ENCODE peak calls at places on chromosomes 3 and 15, in six cellular contexts. G is HT1080; V is neuronal stem cell; N is endothelial cell; H is AG04450; O is CD4-positive, alpha-beta memory T cell. Q is an unnamed sample.

GRCh38 chr3:115401891-115402501 is 221.3 kb upstream of the GAP43 start:
- DNase-seq in G (peak), V (no peak), N (no peak), H (peak), O (no peak), Q (no peak)

GRCh38 chr3:157300091-157300490 is 136.6 kb upstream of the PTX3 start:
- DNase-seq in G (no peak), V (no peak), N (no peak), H (no peak), O (no peak), Q (no peak)

GRCh38 chr15:80234883-80235282 is 17.1 kb downstream of the CTXND1 start:
- DNase-seq in G (peak), V (no peak), N (peak), H (no peak), O (peak), Q (peak)

GRCh38 chr3:52843881-52844280 is 9.1 kb upstream of the MUSTN1 start:
- DNase-seq in G (no peak), V (no peak), N (no peak), H (no peak), O (no peak), Q (no peak)

GRCh38 chr15:76696840-76697239 is 208.3 kb downstream of the SCAPER start:
- DNase-seq in G (no peak), V (no peak), N (no peak), H (no peak), O (no peak), Q (no peak)

GRCh38 chr3:81216192-81216591 is 545.3 kb downstream of the GBE1 start:
- DNase-seq in G (peak), V (no peak), N (no peak), H (no peak), O (no peak), Q (no peak)

GRCh38 chr3:41997702-41998551 is 36.0 kb upstream of the ULK4 start:
- DNase-seq in G (no peak), V (no peak), N (peak), H (no peak), O (no peak), Q (peak)

GRCh38 chr3:65604863-65605526 is 433.7 kb downstream of the MAGI1 start:
- DNase-seq in G (peak), V (no peak), N (no peak), H (no peak), O (no peak), Q (no peak)

GRCh38 chr3:12774619-12775018 is 15.6 kb upstream of the TMEM40 start:
- DNase-seq in G (no peak), V (no peak), N (no peak), H (no peak), O (no peak), Q (no peak)

GRCh38 chr3:127597020-127597771 is 1.0 kb upstream of the MCM2 start:
- DNase-seq in G (no peak), V (no peak), N (no peak), H (no peak), O (no peak), Q (no peak)

GRCh38 chr3:196596355-196596754 is 27.9 kb downstream of the FBXO45 start:
- DNase-seq in G (no peak), V (no peak), N (no peak), H (no peak), O (no peak), Q (no peak)

GRCh38 chr3:102301155-102301554 is 133.7 kb upstream of the ZPLD1 start:
- DNase-seq in G (no peak), V (no peak), N (no peak), H (no peak), O (no peak), Q (no peak)

GRCh38 chr3:47009225-47010049 is 30.0 kb downstream of the NBEAL2 start:
- DNase-seq in G (no peak), V (peak), N (peak), H (peak), O (peak), Q (peak)

GRCh38 chr3:64199933-64200332 is 25.3 kb downstream of the PRICKLE2 start:
- DNase-seq in G (no peak), V (no peak), N (no peak), H (no peak), O (no peak), Q (no peak)

GRCh38 chr3:196274585-196274984 is 12.9 kb downstream of the PCYT1A start:
- DNase-seq in G (peak), V (no peak), N (no peak), H (no peak), O (peak), Q (no peak)

GRCh38 chr15:66072616-66073361 is 180.8 kb downstream of the MEGF11 start:
- DNase-seq in G (peak), V (no peak), N (no peak), H (no peak), O (no peak), Q (peak)

GRCh38 chr15:48622227-48622626 is 23.3 kb downstream of the FBN1 start:
- DNase-seq in G (no peak), V (no peak), N (no peak), H (no peak), O (no peak), Q (no peak)

Q was measured in H9.